ENCODE peak calls at places on chromosomes 12 and 14, in ten cellular contexts. M is body of pancreas, C is AG04450, B is cardiac muscle cell, R is transverse colon, U is esophagus squamous epithelium, Q is prostate gland, O is A549, J is sigmoid colon, Y is bronchial epithelial cell. T is an unnamed sample.

GRCh38 chr14:65255029-65255545 is 152.8 kb upstream of the MAX start:
- DNase-seq in Y (peak), M (peak), O (peak), B (peak), Q (no peak), U (no peak), J (no peak), C (no peak), R (no peak), T (peak)

GRCh38 chr12:132517013-132517739 is 27.2 kb downstream of the FBRSL1 start:
- DNase-seq in Q (no peak), C (no peak), M (peak), B (no peak), O (no peak), U (no peak), J (no peak), R (no peak), Y (no peak), T (no peak)

GRCh38 chr14:37595809-37596595 is 573 bp downstream of the TTC6 start:
- DNase-seq in U (no peak), Y (peak), R (peak), O (peak), C (no peak), J (no peak), B (no peak), M (peak), Q (peak), T (peak)

GRCh38 chr14:79091381-79091963 is 921.3 kb downstream of the NRXN3 start:
- DNase-seq in J (no peak), Q (no peak), B (no peak), U (no peak), R (no peak), Y (no peak), M (no peak), C (no peak), O (no peak), T (no peak)

GRCh38 chr12:117225179-117225578 is 34.9 kb upstream of the FBXO21 start:
- DNase-seq in J (no peak), M (no peak), B (no peak), R (no peak), Y (no peak), U (no peak), C (no peak), Q (no peak), O (no peak), T (no peak)

GRCh38 chr12:123384318-123384993 is 524 bp downstream of the KMT5A start:
- DNase-seq in B (no peak), O (peak), R (no peak), C (no peak), Q (no peak), J (peak), U (no peak), M (no peak), Y (no peak), T (no peak)

GRCh38 chr12:13124661-13125505 is 21.4 kb upstream of the GSG1 start:
- DNase-seq in M (no peak), U (no peak), Y (peak), C (peak), J (no peak), B (peak), O (peak), Q (no peak), R (no peak), T (peak)

GRCh38 chr14:45610303-45610702 is 357.3 kb upstream of the MIS18BP1 start:
- DNase-seq in U (no peak), R (no peak), O (peak), M (no peak), B (no peak), C (no peak), Y (peak), J (no peak), Q (no peak), T (peak)

GRCh38 chr12:52434760-52435530 is 774 bp upstream of the KRT75 start:
- DNase-seq in Q (no peak), O (no peak), M (no peak), C (no peak), R (no peak), Y (peak), B (no peak), U (no peak), J (no peak), T (peak)

GRCh38 chr12:9334026-9334692 is 126.0 kb upstream of the PZP start:
- DNase-seq in J (no peak), Y (peak), R (no peak), B (no peak), U (no peak), M (no peak), C (no peak), O (no peak), Q (no peak), T (no peak)

GRCh38 chr12:93650626-93651025 is 26.5 kb upstream of the CRADD start:
- DNase-seq in U (no peak), J (no peak), R (no peak), M (no peak), Q (no peak), B (no peak), Y (no peak), C (no peak), O (peak), T (no peak)

GRCh38 chr12:97939141-97939540 is 476.5 kb downstream of the RMST start:
- DNase-seq in C (no peak), B (no peak), O (no peak), M (no peak), Q (peak), R (no peak), Y (peak), J (no peak), U (no peak), T (no peak)

GRCh38 chr12:45583011-45583657 is 146.4 kb upstream of the ARID2 start:
- DNase-seq in O (no peak), J (no peak), Y (peak), U (no peak), M (no peak), C (peak), R (peak), B (peak), Q (no peak), T (peak)

GRCh38 chr12:100404769-100405407 is 48.0 kb downstream of the SLC17A8 start:
- DNase-seq in R (peak), B (peak), C (no peak), Q (peak), Y (peak), M (peak), U (no peak), J (no peak), O (peak), T (peak)

GRCh38 chr12:6211421-6211869 is 11.2 kb downstream of the CD9 start:
- DNase-seq in O (no peak), U (no peak), Y (peak), R (no peak), C (peak), Q (no peak), M (no peak), B (no peak), J (peak), T (peak)

GRCh38 chr14:104477117-104477623 is 102.4 kb upstream of the C14orf180 start:
- DNase-seq in U (no peak), M (no peak), Q (no peak), B (no peak), R (no peak), Y (no peak), C (no peak), J (no peak), O (no peak), T (no peak)

GRCh38 chr12:27913999-27914614 is 58.4 kb downstream of the PTHLH start:
- DNase-seq in U (no peak), Q (no peak), M (no peak), O (no peak), J (no peak), C (no peak), R (no peak), Y (no peak), B (no peak), T (no peak)

GRCh38 chr12:25811656-25812126 is 146.8 kb upstream of the RASSF8 start:
- DNase-seq in Q (no peak), R (no peak), U (no peak), M (no peak), O (peak), Y (peak), C (no peak), B (peak), J (no peak), T (peak)

GRCh38 chr12:120870415-120870814 is 33.7 kb downstream of the SPPL3 start:
- DNase-seq in U (no peak), R (no peak), M (no peak), C (no peak), J (no peak), B (no peak), Q (no peak), Y (no peak), O (no peak), T (no peak)

GRCh38 chr14:31124197-31124596 is 83.4 kb downstream of the HECTD1 start:
- DNase-seq in Y (no peak), O (no peak), B (no peak), J (no peak), M (no peak), U (no peak), C (no peak), Q (no peak), R (no peak), T (no peak)

GRCh38 chr14:91138511-91139359 is 24.9 kb downstream of the DGLUCY start:
- DNase-seq in Y (peak), Q (no peak), J (no peak), B (peak), O (peak), C (no peak), R (peak), U (no peak), M (peak), T (peak)

GRCh38 chr14:38252066-38252710 is 3.7 kb downstream of the CLEC14A start:
- DNase-seq in J (no peak), B (peak), M (no peak), R (no peak), C (no peak), U (no peak), O (no peak), Y (no peak), Q (no peak), T (no peak)

GRCh38 chr12:30320561-30320960 is 375.1 kb downstream of the IPO8 start:
- DNase-seq in B (no peak), C (no peak), Y (no peak), U (no peak), M (no peak), O (no peak), J (no peak), Q (no peak), R (no peak), T (no peak)

GRCh38 chr12:93166891-93167307 is 210.8 kb upstream of the NUDT4 start:
- DNase-seq in U (no peak), Y (no peak), R (no peak), M (no peak), B (no peak), O (no peak), C (no peak), Q (no peak), J (no peak), T (no peak)

GRCh38 chr14:92984896-92985295 is 61.9 kb downstream of the CHGA start:
- DNase-seq in Y (no peak), O (no peak), B (no peak), M (no peak), J (no peak), R (no peak), Q (no peak), U (no peak), C (no peak), T (no peak)

GRCh38 chr14:80419339-80419738 is 208.0 kb upstream of the DIO2 start:
- DNase-seq in B (no peak), R (no peak), U (no peak), C (no peak), O (no peak), Y (no peak), M (peak), J (no peak), Q (peak), T (no peak)

GRCh38 chr12:58242803-58243628 is 301.6 kb downstream of the ATP23 start:
- DNase-seq in Q (no peak), B (no peak), J (no peak), U (no peak), O (no peak), C (peak), M (no peak), Y (no peak), R (no peak), T (no peak)

GRCh38 chr12:67916266-67916970 is 72.8 kb upstream of the IFNG-AS1 start:
- DNase-seq in O (no peak), B (no peak), R (no peak), J (no peak), M (no peak), Y (no peak), U (no peak), C (no peak), Q (no peak), T (peak)

GRCh38 chr12:78192979-78193378 is 362.3 kb downstream of the NAV3 start:
- DNase-seq in Y (no peak), C (no peak), U (no peak), Q (no peak), O (no peak), J (no peak), B (no peak), R (no peak), M (no peak), T (peak)

GRCh38 chr12:65500121-65500846 is 221.8 kb downstream of the MSRB3 start:
- DNase-seq in B (peak), Q (no peak), U (no peak), R (no peak), M (no peak), O (no peak), C (no peak), J (no peak), Y (peak), T (peak)

GRCh38 chr12:130673036-130673705 is 42.9 kb downstream of the RIMBP2 start:
- DNase-seq in Q (no peak), C (no peak), Y (no peak), R (no peak), O (no peak), M (no peak), U (no peak), J (no peak), B (no peak), T (no peak)

GRCh38 chr12:74412607-74413230 is 124.9 kb upstream of the ATXN7L3B start:
- DNase-seq in B (peak), C (no peak), R (no peak), Y (peak), O (peak), J (no peak), M (no peak), U (no peak), Q (no peak), T (peak)

GRCh38 chr14:102525213-102526143 is 15.9 kb upstream of the ANKRD9 start:
- DNase-seq in O (peak), J (no peak), R (peak), C (no peak), U (no peak), Y (peak), M (no peak), B (peak), Q (no peak), T (peak)

GRCh38 chr12:28222081-28222700 is 31.9 kb downstream of the CCDC91 start:
- DNase-seq in C (no peak), O (no peak), Q (no peak), R (no peak), U (no peak), B (no peak), Y (no peak), M (no peak), J (no peak), T (no peak)

GRCh38 chr12:91986084-91986483 is 159.6 kb downstream of the BTG1 start:
- DNase-seq in B (no peak), C (no peak), Y (peak), U (no peak), R (no peak), J (no peak), Q (no peak), O (peak), M (no peak), T (no peak)

GRCh38 chr12:101795786-101796185 is 35.0 kb downstream of the GNPTAB start:
- DNase-seq in J (no peak), R (no peak), Y (no peak), M (no peak), C (no peak), O (no peak), Q (no peak), U (no peak), B (no peak), T (no peak)

DNA sequence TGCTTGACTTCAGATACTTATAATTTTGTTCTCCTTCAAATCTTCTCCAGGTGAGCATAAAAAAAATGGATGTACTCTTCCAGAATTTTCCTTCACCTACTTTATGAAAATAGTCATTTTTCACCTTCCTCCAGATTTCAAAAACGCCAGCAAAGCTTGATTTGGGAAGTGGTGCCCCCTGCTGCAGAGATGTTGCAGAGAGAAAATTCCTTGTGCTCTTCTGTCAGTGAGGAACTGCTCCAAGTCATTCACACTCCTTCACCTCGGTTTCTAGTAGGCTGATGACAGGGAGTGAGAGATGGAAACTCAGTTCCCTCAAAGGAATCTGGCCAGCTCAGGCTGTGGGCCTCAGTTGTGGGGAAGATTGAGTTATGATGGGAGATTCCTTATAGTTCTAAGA is 24.2 kb upstream of the RNASE3 start:
- DNase-seq in R (no peak), M (no peak), Y (peak), O (peak), Q (no peak), B (peak), J (no peak), U (no peak), C (no peak), T (peak)
- TF ChIP-seq CTCF in R (no peak), M (peak), Y (peak), O (peak), Q (no peak), B (peak), J (no peak), U (no peak), C (peak), T (peak)

DNA sequence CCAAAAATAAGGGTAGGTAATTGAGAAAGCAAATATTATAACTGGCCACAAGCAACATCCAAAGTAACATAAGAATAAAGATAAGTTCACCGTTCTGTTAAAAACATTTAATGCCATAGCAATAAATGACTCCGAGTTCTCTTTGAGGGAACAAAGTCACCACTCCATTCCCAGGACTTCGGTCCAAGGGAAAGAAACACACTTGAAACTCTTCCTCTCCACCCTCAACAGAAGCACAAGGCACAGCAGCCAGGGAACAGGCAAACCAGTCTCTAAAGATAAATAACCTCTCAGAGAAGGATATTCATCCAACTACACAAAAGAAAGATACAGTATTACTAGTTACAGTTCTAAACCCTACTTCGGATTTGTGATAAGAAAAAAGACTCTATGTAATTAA is 2.5 kb downstream of the SETD3 start:
- DNase-seq in B (no peak), J (no peak), C (no peak), R (no peak), M (no peak), Q (no peak), O (no peak), U (no peak), Y (no peak), T (no peak)
- H3K4me3 ChIP-seq in B (no peak), J (no peak), C (no peak), R (no peak), M (no peak), Q (no peak), O (no peak), U (no peak), Y (no peak), T (no peak)

GRCh38 chr14:21068521-21069387 is 1.4 kb upstream of the ARHGEF40 start:
- DNase-seq in R (peak), M (peak), U (no peak), Q (peak), Y (peak), B (peak), O (peak), J (peak), C (no peak), T (peak)
- TF ChIP-seq CTCF in R (peak), M (peak), U (peak), Q (peak), Y (peak), B (peak), O (peak), J (peak), C (peak), T (peak)

DNA sequence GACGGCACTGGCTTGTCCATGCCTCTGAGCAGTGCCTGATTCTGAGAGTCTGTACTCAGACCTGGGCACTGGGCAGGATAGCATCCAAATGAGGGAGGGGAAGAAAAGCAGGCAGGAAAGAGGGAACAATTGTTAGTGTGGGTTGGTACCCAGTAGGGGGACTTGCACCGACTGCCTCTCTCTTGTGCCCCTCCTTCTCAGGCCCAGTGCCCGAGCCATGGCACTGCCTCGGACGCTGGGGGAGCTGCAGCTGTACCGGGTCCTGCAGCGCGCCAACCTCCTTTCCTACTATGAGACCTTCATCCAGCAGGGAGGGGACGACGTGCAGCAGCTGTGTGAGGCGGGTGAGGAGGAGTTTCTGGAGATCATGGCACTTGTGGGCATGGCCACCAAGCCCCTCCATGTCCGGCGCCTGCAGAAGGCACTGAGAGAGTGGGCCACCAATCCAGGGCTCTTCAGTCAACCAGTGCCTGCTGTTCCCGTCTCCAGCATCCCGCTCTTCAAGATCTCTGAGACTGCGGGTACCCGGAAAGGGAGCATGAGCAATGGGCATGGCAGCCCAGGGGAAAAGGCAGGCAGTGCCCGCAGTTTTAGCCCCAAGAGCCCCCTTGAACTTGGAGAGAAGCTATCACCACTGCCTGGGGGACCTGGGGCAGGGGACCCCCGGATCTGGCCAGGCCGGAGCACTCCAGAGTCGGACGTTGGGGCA is 2.2 kb downstream of the NAB2 start:
- DNase-seq in U (no peak), M (no peak), C (no peak), R (no peak), B (no peak), Y (no peak), O (no peak), Q (no peak), J (peak), T (peak)
- H3K4me3 ChIP-seq in U (peak), M (no peak), C (peak), R (no peak), B (no peak), Y (peak), O (no peak), Q (peak), J (peak), T (peak)

T was measured in fibroblast of mammary gland.